ENCODE peak calls at places on chromosome 22, in four cellular contexts. F, N, T and V are unnamed samples.

GRCh38 chr22:35727436-35727835 is 9.8 kb downstream of the APOL5 start:
- DNase-seq in F (no peak), N (no peak), T (no peak), V (peak)

GRCh38 chr22:36366291-36366708 is 21.5 kb downstream of the MYH9 start:
- DNase-seq in F (no peak), N (no peak), T (no peak), V (no peak)

GRCh38 chr22:43592470-43592869 is 180.7 kb downstream of the MPPED1 start:
- DNase-seq in F (no peak), N (no peak), T (no peak), V (no peak)

GRCh38 chr22:43846966-43847365 is 15.3 kb downstream of the SULT4A1 start:
- DNase-seq in F (no peak), N (no peak), T (no peak), V (no peak)

GRCh38 chr22:45265546-45265945 is 19.2 kb upstream of the UPK3A start:
- DNase-seq in F (no peak), N (no peak), T (no peak), V (no peak)

GRCh38 chr22:17952273-17952801 is 72.0 kb downstream of the MICAL3 start:
- DNase-seq in F (no peak), N (no peak), T (no peak), V (no peak)

GRCh38 chr22:23750744-23751440 is at the start of gene ZNF70:
- DNase-seq in F (peak), N (peak), T (no peak), V (peak)

GRCh38 chr22:36999463-36999862 is 19.8 kb downstream of the TST start:
- DNase-seq in F (no peak), N (no peak), T (no peak), V (no peak)

GRCh38 chr22:32528984-32529982 is 54.7 kb downstream of the FBXO7 start:
- DNase-seq in F (peak), N (peak), T (peak), V (peak)

GRCh38 chr22:48302657-48303359 is 1524.9 kb downstream of the BRD1 start:
- DNase-seq in F (no peak), N (no peak), T (no peak), V (no peak)

GRCh38 chr22:29758959-29759358 is 7.8 kb downstream of the ZMAT5 start:
- DNase-seq in F (no peak), N (no peak), T (no peak), V (no peak)

GRCh38 chr22:40411506-40411861 is 41.1 kb downstream of the SGSM3 start:
- DNase-seq in F (no peak), N (no peak), T (no peak), V (no peak)

GRCh38 chr22:34608716-34609115 is 457.2 kb upstream of the ISX start:
- DNase-seq in F (no peak), N (no peak), T (no peak), V (no peak)

GRCh38 chr22:43734370-43735005 is 77.6 kb downstream of the EFCAB6 start:
- DNase-seq in F (no peak), N (no peak), T (no peak), V (no peak)

GRCh38 chr22:23897320-23897719 is 3.1 kb downstream of the MIF start:
- DNase-seq in F (no peak), N (no peak), T (no peak), V (no peak)

GRCh38 chr22:35315855-35316745 is 16.4 kb downstream of the TOM1 start:
- DNase-seq in F (no peak), N (no peak), T (no peak), V (no peak)

GRCh38 chr22:29695129-29695926 is 24.5 kb upstream of the CABP7 start:
- DNase-seq in F (no peak), N (peak), T (no peak), V (no peak)

GRCh38 chr22:31912402-31912733 is 32.0 kb upstream of the YWHAH start:
- DNase-seq in F (no peak), N (no peak), T (no peak), V (no peak)

GRCh38 chr22:20571531-20572007 is 64.2 kb downstream of the MED15 start:
- DNase-seq in F (peak), N (peak), T (no peak), V (peak)
- TF ChIP-seq NFIC in F (no peak), N (no peak), T (no peak), V (no peak)

DNA sequence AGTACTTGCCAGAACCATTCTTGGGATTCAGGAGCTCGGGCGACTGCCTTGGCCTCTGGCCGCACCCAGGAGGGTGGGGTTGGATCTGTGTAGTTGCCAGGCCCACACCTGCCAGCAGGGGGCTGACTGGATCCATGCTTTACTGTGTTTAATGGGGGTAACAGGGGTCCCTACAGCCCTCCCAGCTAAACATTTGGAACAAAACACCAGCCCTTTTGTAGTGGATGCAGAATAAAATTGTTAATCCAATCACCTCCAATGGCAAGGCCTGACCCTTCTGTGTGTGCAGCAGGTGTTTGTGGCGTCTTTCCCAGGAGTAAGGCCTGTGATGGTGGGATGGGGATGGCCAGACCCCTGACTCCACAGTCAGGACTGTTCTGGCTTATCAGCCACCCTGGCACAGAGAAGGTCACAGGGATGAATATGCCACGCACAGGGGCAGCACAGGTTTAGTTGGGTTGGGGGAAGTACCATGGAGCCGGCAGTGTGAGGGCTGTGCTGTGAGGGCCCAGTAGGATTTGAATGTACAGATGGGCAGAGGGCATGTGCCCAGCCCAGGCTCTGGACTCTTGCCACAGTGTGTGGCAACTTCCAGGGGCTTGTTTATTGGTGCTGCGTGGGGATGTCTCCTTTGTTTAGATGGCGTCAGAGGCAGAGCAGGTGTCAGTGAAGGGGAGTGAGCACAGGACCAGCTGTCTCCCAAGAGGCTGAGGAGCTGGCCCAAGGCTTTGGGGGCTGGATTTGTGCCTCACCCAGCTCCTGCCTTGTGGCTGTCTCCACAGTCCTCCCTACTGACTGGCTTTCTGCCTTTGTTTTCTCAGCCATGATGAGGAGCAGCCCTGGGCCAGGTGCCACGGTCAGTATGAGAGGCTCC is 22.2 kb downstream of the SUN2 start:
- DNase-seq in F (peak), N (peak), T (no peak), V (peak)
- TF ChIP-seq NFIC in F (no peak), N (no peak), T (no peak), V (no peak)

DNA sequence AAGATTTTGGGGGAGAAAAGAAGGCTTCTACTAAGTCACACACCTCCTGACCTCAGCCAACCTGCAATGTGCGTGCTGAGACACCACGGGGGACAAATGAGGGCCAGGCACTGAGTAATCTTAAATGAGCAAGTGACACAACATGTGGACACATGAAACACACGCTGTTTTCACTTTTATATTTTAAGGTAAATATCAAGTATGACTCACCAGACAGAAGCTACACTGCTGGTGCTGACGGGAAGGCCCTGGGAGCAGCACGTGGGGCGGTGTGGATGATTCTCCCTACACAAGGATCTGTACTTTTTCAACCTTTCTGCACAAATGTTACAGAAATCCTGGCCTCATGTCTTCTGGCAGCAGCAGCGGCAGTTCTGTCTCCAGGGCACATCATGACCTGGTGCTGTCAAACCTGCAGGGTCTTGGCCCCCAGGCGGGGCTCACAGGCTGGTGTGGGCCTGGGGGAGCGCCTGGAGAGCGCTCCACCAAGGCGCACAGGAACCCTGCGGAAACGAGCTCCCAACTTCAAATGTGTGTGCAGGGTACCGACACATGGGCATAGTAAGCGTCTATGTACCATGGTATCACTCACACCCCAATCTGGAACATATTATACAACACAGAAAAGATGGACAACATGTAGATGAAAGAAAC is 61.7 kb downstream of the DGCR2 start:
- DNase-seq in F (no peak), N (no peak), T (no peak), V (no peak)
- TF ChIP-seq NFIC in F (no peak), N (no peak), T (no peak), V (no peak)

GRCh38 chr22:22555596-22555995 is 3.5 kb downstream of the PRAME start:
- DNase-seq in F (no peak), N (no peak), T (no peak), V (peak)
- TF ChIP-seq NFIC in F (no peak), N (no peak), T (no peak), V (no peak)

GRCh38 chr22:25104367-25104766 is 95.3 kb upstream of the CRYBB3 start:
- DNase-seq in F (no peak), N (no peak), T (no peak), V (no peak)

GRCh38 chr22:25100402-25100801 is 99.3 kb upstream of the CRYBB3 start:
- DNase-seq in F (no peak), N (no peak), T (no peak), V (peak)

GRCh38 chr22:25102722-25103121 is 96.9 kb upstream of the CRYBB3 start:
- DNase-seq in F (no peak), N (no peak), T (no peak), V (no peak)

GRCh38 chr22:25100972-25101371 is 98.7 kb upstream of the CRYBB3 start:
- DNase-seq in F (no peak), N (peak), T (no peak), V (peak)

GRCh38 chr22:25101986-25102385 is 97.7 kb upstream of the CRYBB3 start:
- DNase-seq in F (no peak), N (no peak), T (no peak), V (no peak)
- TF ChIP-seq NFIC in F (no peak), N (no peak), T (no peak), V (no peak)

GRCh38 chr22:46537221-46537945 is at the start of gene CELSR1:
- DNase-seq in F (no peak), N (peak), T (no peak), V (no peak)
- TF ChIP-seq NFIC in F (no peak), N (no peak), T (no peak), V (no peak)

GRCh38 chr22:20001082-20001638 is 15.5 kb downstream of the ARVCF start:
- DNase-seq in F (no peak), N (no peak), T (no peak), V (no peak)

GRCh38 chr22:20003304-20003703 is 13.3 kb downstream of the ARVCF start:
- DNase-seq in F (no peak), N (no peak), T (no peak), V (no peak)

GRCh38 chr22:20002661-20003060 is 14.0 kb downstream of the ARVCF start:
- DNase-seq in F (no peak), N (no peak), T (no peak), V (no peak)

GRCh38 chr22:20002098-20002497 is 14.5 kb downstream of the ARVCF start:
- DNase-seq in F (no peak), N (no peak), T (no peak), V (no peak)

GRCh38 chr22:20004464-20004863 is 12.2 kb downstream of the ARVCF start:
- DNase-seq in F (no peak), N (no peak), T (no peak), V (no peak)
- TF ChIP-seq NFIC in F (no peak), N (no peak), T (no peak), V (no peak)